ENCODE peak calls at places on chromosomes 13 and 19, in six cellular contexts. One of them, this sample, is unnamed.

GRCh38 chr19:29793116-29793727 is 18.6 kb upstream of the CCNE1 start:
- DNase-seq in sigmoid colon: no peak
- DNase-seq in uterus: no peak
- DNase-seq in GM12865: no peak
- DNase-seq in astrocyte of the cerebellum: no peak
- DNase-seq in foreskin fibroblast: no peak
- DNase-seq in this sample: no peak

GRCh38 chr19:55686311-55687050 is 11.5 kb downstream of the EPN1 start:
- DNase-seq in sigmoid colon: no peak
- DNase-seq in uterus: no peak
- DNase-seq in GM12865: no peak
- DNase-seq in astrocyte of the cerebellum: no peak
- DNase-seq in foreskin fibroblast: no peak
- DNase-seq in this sample: no peak

GRCh38 chr19:54905908-54906511 is at the start of gene NCR1:
- DNase-seq in sigmoid colon: no peak
- DNase-seq in uterus: no peak
- DNase-seq in GM12865: peak
- DNase-seq in astrocyte of the cerebellum: no peak
- DNase-seq in foreskin fibroblast: no peak
- DNase-seq in this sample: no peak

GRCh38 chr19:32828643-32829344 is 40.8 kb downstream of the SLC7A9 start:
- DNase-seq in sigmoid colon: no peak
- DNase-seq in uterus: no peak
- DNase-seq in GM12865: no peak
- DNase-seq in astrocyte of the cerebellum: no peak
- DNase-seq in foreskin fibroblast: no peak
- DNase-seq in this sample: no peak

GRCh38 chr19:3463959-3464796 is 16.1 kb downstream of the SMIM24 start:
- DNase-seq in sigmoid colon: no peak
- DNase-seq in uterus: no peak
- DNase-seq in GM12865: no peak
- DNase-seq in astrocyte of the cerebellum: no peak
- DNase-seq in foreskin fibroblast: no peak
- DNase-seq in this sample: no peak

GRCh38 chr13:97648171-97648880 is 214.4 kb downstream of the RAP2A start:
- DNase-seq in sigmoid colon: no peak
- DNase-seq in uterus: no peak
- DNase-seq in GM12865: no peak
- DNase-seq in astrocyte of the cerebellum: no peak
- DNase-seq in foreskin fibroblast: no peak
- DNase-seq in this sample: no peak

GRCh38 chr13:41577437-41577836 is 120.1 kb downstream of the RGCC start:
- DNase-seq in sigmoid colon: peak
- DNase-seq in uterus: no peak
- DNase-seq in GM12865: no peak
- DNase-seq in astrocyte of the cerebellum: peak
- DNase-seq in foreskin fibroblast: peak
- DNase-seq in this sample: no peak

GRCh38 chr13:24112791-24113190 is 47.7 kb upstream of the SPATA13 start:
- DNase-seq in sigmoid colon: no peak
- DNase-seq in uterus: no peak
- DNase-seq in GM12865: no peak
- DNase-seq in astrocyte of the cerebellum: peak
- DNase-seq in foreskin fibroblast: no peak
- DNase-seq in this sample: no peak

GRCh38 chr19:14563989-14564650 is 7.7 kb downstream of the NDUFB7 start:
- DNase-seq in sigmoid colon: no peak
- DNase-seq in uterus: no peak
- DNase-seq in GM12865: peak
- DNase-seq in astrocyte of the cerebellum: no peak
- DNase-seq in foreskin fibroblast: no peak
- DNase-seq in this sample: no peak

GRCh38 chr13:44136693-44137268 is 236.8 kb upstream of the SERP2 start:
- DNase-seq in sigmoid colon: no peak
- DNase-seq in uterus: no peak
- DNase-seq in GM12865: no peak
- DNase-seq in astrocyte of the cerebellum: no peak
- DNase-seq in foreskin fibroblast: peak
- DNase-seq in this sample: no peak

GRCh38 chr19:43575156-43575950 is at the start of the genes PINLYP and XRCC1:
- DNase-seq in sigmoid colon: peak
- DNase-seq in uterus: peak
- DNase-seq in GM12865: peak
- DNase-seq in astrocyte of the cerebellum: peak
- DNase-seq in foreskin fibroblast: peak
- DNase-seq in this sample: peak

GRCh38 chr13:107999751-108000150 is 215.6 kb downstream of the LIG4 start:
- DNase-seq in sigmoid colon: no peak
- DNase-seq in uterus: no peak
- DNase-seq in GM12865: no peak
- DNase-seq in astrocyte of the cerebellum: no peak
- DNase-seq in foreskin fibroblast: no peak
- DNase-seq in this sample: no peak

GRCh38 chr13:59747529-59747928 is 416.2 kb downstream of the DIAPH3 start:
- DNase-seq in sigmoid colon: no peak
- DNase-seq in uterus: no peak
- DNase-seq in GM12865: peak
- DNase-seq in astrocyte of the cerebellum: no peak
- DNase-seq in foreskin fibroblast: no peak
- DNase-seq in this sample: no peak
- TF ChIP-seq CTCF in sigmoid colon: no peak
- TF ChIP-seq CTCF in uterus: no peak
- TF ChIP-seq CTCF in GM12865: no peak
- TF ChIP-seq CTCF in astrocyte of the cerebellum: no peak
- TF ChIP-seq CTCF in foreskin fibroblast: no peak
- TF ChIP-seq CTCF in this sample: no peak

DNA sequence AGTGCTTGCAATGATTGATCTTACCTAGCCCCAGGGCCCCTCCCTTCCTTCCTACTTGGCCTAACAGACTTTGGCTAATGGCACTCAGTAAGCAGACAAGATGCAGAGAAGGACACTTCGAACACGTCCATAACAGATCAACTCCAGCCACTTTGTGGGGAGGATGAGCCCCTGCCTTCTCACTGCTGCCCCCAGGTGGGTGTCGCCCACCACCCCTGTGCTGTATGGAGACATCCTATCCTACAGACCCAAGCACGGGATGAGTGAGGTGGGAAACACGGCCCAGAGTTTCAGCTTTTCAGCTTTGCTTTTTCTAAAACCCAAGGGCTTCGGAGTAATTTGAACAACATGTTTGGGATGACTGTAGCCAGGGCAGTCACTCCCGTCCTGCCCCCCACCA is 5.5 kb downstream of the SLC7A1 start:
- DNase-seq in sigmoid colon: no peak
- DNase-seq in uterus: no peak
- DNase-seq in GM12865: no peak
- DNase-seq in astrocyte of the cerebellum: no peak
- DNase-seq in foreskin fibroblast: no peak
- DNase-seq in this sample: no peak
- TF ChIP-seq CTCF in sigmoid colon: no peak
- TF ChIP-seq CTCF in uterus: no peak
- TF ChIP-seq CTCF in GM12865: no peak
- TF ChIP-seq CTCF in astrocyte of the cerebellum: peak
- TF ChIP-seq CTCF in foreskin fibroblast: no peak
- TF ChIP-seq CTCF in this sample: no peak

DNA sequence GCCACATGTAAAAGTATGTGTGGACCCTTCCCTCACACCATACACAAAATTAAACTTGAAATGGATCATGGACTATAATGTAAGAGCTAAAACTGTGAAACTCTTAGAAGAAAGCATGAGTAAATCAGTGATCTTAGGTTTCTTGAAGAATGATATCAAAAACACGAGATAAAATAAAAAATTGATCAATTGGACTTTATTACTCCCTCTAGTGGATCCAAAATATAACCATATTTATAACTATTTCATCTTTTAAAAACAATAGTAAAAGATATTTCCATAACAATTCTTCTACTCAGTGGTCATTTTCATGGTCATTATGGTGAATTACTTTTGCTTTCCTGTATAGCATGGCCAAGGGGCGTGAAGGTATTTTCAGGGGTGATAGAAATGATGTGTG is 174.6 kb upstream of the LSM14A start:
- DNase-seq in sigmoid colon: no peak
- DNase-seq in uterus: no peak
- DNase-seq in GM12865: no peak
- DNase-seq in astrocyte of the cerebellum: no peak
- DNase-seq in foreskin fibroblast: peak
- DNase-seq in this sample: no peak
- TF ChIP-seq CTCF in sigmoid colon: no peak
- TF ChIP-seq CTCF in uterus: no peak
- TF ChIP-seq CTCF in GM12865: no peak
- TF ChIP-seq CTCF in astrocyte of the cerebellum: no peak
- TF ChIP-seq CTCF in foreskin fibroblast: no peak
- TF ChIP-seq CTCF in this sample: no peak

GRCh38 chr13:99528547-99528946 is 27.3 kb downstream of the TM9SF2 start:
- DNase-seq in sigmoid colon: no peak
- DNase-seq in uterus: no peak
- DNase-seq in GM12865: peak
- DNase-seq in astrocyte of the cerebellum: no peak
- DNase-seq in foreskin fibroblast: peak
- DNase-seq in this sample: no peak
- TF ChIP-seq CTCF in sigmoid colon: no peak
- TF ChIP-seq CTCF in uterus: no peak
- TF ChIP-seq CTCF in GM12865: peak
- TF ChIP-seq CTCF in astrocyte of the cerebellum: peak
- TF ChIP-seq CTCF in foreskin fibroblast: peak
- TF ChIP-seq CTCF in this sample: no peak

GRCh38 chr13:72648513-72649065 is 78.8 kb downstream of the MZT1 start:
- DNase-seq in sigmoid colon: no peak
- DNase-seq in uterus: no peak
- DNase-seq in GM12865: no peak
- DNase-seq in astrocyte of the cerebellum: no peak
- DNase-seq in foreskin fibroblast: no peak
- DNase-seq in this sample: no peak
- TF ChIP-seq CTCF in sigmoid colon: no peak
- TF ChIP-seq CTCF in uterus: no peak
- TF ChIP-seq CTCF in GM12865: no peak
- TF ChIP-seq CTCF in astrocyte of the cerebellum: peak
- TF ChIP-seq CTCF in foreskin fibroblast: peak
- TF ChIP-seq CTCF in this sample: no peak

GRCh38 chr19:51712461-51713081 is 11.2 kb downstream of the HAS1 start:
- DNase-seq in sigmoid colon: no peak
- DNase-seq in uterus: no peak
- DNase-seq in GM12865: peak
- DNase-seq in astrocyte of the cerebellum: no peak
- DNase-seq in foreskin fibroblast: peak
- DNase-seq in this sample: no peak
- TF ChIP-seq CTCF in sigmoid colon: peak
- TF ChIP-seq CTCF in uterus: no peak
- TF ChIP-seq CTCF in GM12865: peak
- TF ChIP-seq CTCF in astrocyte of the cerebellum: peak
- TF ChIP-seq CTCF in foreskin fibroblast: peak
- TF ChIP-seq CTCF in this sample: no peak

DNA sequence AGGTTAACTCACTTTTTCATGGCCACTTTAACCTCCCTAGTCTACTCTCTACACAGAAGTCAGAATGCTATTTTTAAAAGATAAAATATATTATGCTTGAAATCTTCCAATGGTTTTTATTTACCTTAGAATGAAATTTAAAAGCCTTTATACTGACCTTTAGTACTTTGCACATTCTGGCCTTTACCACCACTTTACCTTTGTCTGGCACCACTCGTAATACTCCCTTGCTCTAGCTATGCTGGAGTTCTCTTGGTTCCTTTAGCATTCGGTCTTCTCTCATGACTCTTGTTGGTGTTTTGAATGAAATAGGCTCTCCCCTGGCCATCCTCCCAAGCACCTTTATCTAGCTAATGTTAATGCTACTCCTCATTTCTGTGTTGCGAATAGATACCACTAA is 310.8 kb downstream of the GPC5 start:
- DNase-seq in sigmoid colon: no peak
- DNase-seq in uterus: no peak
- DNase-seq in GM12865: no peak
- DNase-seq in astrocyte of the cerebellum: no peak
- DNase-seq in foreskin fibroblast: no peak
- DNase-seq in this sample: no peak
- TF ChIP-seq CTCF in sigmoid colon: no peak
- TF ChIP-seq CTCF in uterus: no peak
- TF ChIP-seq CTCF in GM12865: no peak
- TF ChIP-seq CTCF in astrocyte of the cerebellum: no peak
- TF ChIP-seq CTCF in foreskin fibroblast: no peak
- TF ChIP-seq CTCF in this sample: no peak

This sample was measured in activated B cell treated with CpG ODN at 0.5 μM for 24 hours.